ENCODE peak calls at places on chromosomes 3 and 15, in seven cellular contexts. S, E, D, O, Y, Q and L are unnamed samples.

GRCh38 chr3:58568572-58569286 is 8.5 kb downstream of the FAM107A start:
- DNase-seq in S (peak; percentile 83), E (peak; percentile 35), D (peak; percentile 83), O (peak; percentile 56), Y (no peak), Q (peak; percentile 85), L (peak; percentile 95)

GRCh38 chr15:70309035-70309434 is 211.3 kb upstream of the TLE3 start:
- DNase-seq in S (no peak), E (no peak), D (no peak), O (no peak), Y (no peak), Q (no peak), L (no peak)

GRCh38 chr15:94324835-94325767 is 93.7 kb downstream of the MCTP2 start:
- DNase-seq in S (peak; percentile 31), E (no peak), D (no peak), O (no peak), Y (no peak), Q (no peak), L (no peak)

GRCh38 chr15:73794501-73795133 is 41.5 kb upstream of the INSYN1 start:
- DNase-seq in S (no peak), E (no peak), D (no peak), O (no peak), Y (no peak), Q (no peak), L (no peak)

GRCh38 chr15:83364541-83364940 is 80.1 kb upstream of the BNC1 start:
- DNase-seq in S (no peak), E (no peak), D (no peak), O (no peak), Y (no peak), Q (no peak), L (no peak)

GRCh38 chr3:83513677-83514076 is 1445.1 kb upstream of the CADM2 start:
- DNase-seq in S (no peak), E (no peak), D (no peak), O (no peak), Y (no peak), Q (no peak), L (no peak)

GRCh38 chr3:125357032-125357658 is 18.0 kb downstream of the ZNF148 start:
- DNase-seq in S (peak; percentile 33), E (peak; percentile 58), D (peak; percentile 66), O (no peak), Y (no peak), Q (peak; percentile 79), L (no peak)

GRCh38 chr15:77481670-77482069 is 61.0 kb downstream of the HMG20A start:
- DNase-seq in S (no peak), E (no peak), D (peak; percentile 93), O (no peak), Y (no peak), Q (no peak), L (no peak)

GRCh38 chr3:25441234-25441856 is 13.3 kb downstream of the RARB start:
- DNase-seq in S (no peak), E (no peak), D (no peak), O (peak; percentile 72), Y (peak; percentile 8), Q (no peak), L (no peak)

GRCh38 chr3:88882121-88882520 is 225.3 kb upstream of the EPHA3 start:
- DNase-seq in S (no peak), E (no peak), D (no peak), O (no peak), Y (no peak), Q (no peak), L (no peak)

GRCh38 chr3:11600501-11601282 is 43.0 kb downstream of the VGLL4 start:
- DNase-seq in S (peak; percentile 57), E (peak; percentile 84), D (peak; percentile 94), O (no peak), Y (peak; percentile 96), Q (peak; percentile 94), L (no peak)

GRCh38 chr15:98213346-98213979 is 253.0 kb downstream of the ARRDC4 start:
- DNase-seq in S (no peak), E (no peak), D (no peak), O (no peak), Y (no peak), Q (no peak), L (no peak)
- TF ChIP-seq CTCF in S (no peak), E (no peak), D (no peak), O (no peak), Y (no peak), Q (no peak), L (no peak)

GRCh38 chr15:31324739-31325431 is 1.8 kb upstream of the KLF13 start:
- DNase-seq in S (no peak), E (no peak), D (no peak), O (no peak), Y (no peak), Q (no peak), L (no peak)
- H3K4me1 ChIP-seq in S (peaks cover 9% of the 10 kb centered on the region), E (peaks cover 39% of the 10 kb centered on the region), D (peaks cover 8% of the 10 kb centered on the region), O (peaks cover 39% of the 10 kb centered on the region), Y (peaks cover 7% of the 10 kb centered on the region), Q (peaks cover 26% of the 10 kb centered on the region), L (peaks cover 30% of the 10 kb centered on the region)

DNA sequence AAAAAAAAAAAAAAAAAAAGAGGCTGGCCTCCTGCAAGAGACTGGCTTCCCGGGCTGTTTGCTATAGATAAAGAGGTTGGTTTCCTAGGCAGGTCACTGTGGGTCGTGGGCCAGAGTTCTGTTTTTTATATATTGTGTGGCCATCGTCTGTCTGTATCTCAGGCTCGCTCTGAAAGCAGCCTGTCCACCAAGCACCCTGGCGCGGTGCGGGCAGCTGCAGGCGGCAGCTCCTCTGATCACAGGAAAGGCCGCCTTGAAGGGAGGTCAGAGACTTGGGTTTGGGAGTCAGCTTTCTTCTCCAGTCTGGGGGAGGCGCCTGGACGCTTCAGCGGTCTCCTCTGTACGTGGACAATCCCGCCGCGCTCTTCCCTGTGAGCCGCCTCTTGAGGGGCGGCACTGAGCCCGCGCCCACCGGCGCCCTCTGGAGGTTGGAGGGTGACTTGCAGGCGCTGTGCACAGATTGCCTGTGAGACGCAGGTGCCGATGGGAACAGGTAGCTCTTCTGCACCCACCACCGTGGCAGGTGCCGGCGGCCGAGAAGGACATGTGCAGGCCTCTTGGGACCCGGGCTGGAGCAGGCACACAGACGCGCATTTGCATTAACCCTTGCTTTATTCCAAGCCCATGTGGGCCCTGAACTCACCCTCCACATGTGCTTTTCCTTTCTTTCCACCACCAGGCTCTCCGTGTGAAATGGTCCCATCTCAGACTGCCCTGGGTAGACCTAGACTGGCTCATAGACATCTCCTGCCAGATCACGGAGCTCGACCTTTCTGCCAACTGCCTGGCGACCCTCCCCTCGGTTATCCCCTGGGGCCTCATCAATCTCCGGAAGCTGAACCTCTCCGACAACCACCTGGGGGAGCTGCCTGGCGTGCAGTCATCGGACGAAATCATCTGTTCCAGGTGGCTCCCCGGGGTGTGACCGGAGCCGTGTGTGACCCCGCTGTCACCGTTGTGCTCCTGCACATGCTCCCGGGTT is 89.3 kb downstream of the LRRK1 start:
- DNase-seq in S (peak; percentile 91), E (peak; percentile 64), D (peak; percentile 89), O (peak; percentile 88), Y (peak; percentile 67), Q (peak; percentile 88), L (no peak)
- TF ChIP-seq POLR2AphosphoS5 in S (no peak), E (peak; percentile 45), D (peak; percentile 28), O (peak; percentile 59), Y (peak; percentile 65), Q (no peak), L (no peak)

GRCh38 chr3:136311256-136311655 is 61.1 kb downstream of the PCCB start:
- DNase-seq in S (no peak), E (no peak), D (no peak), O (no peak), Y (no peak), Q (no peak), L (peak; percentile 45)

DNA sequence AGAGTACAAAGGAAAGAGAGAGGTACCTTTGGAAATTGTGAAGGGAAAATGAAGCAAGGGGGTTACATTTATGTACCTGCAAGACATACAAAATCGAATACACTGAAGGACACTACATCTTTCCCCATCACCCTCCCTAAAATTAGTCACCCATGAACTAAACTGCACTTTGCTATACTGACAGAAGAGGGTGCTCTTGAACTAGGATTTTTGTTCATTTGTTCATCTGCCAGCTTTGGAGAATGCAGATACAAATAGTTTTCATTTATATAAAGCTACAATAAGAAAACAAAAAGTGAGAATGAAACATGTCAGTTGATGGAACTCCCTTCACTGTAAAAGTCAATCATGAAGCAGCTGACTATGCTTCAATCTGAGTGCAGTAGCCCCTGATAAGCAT is 55.7 kb downstream of the PCCB start:
- DNase-seq in S (no peak), E (no peak), D (peak; percentile 61), O (no peak), Y (peak; percentile 15), Q (no peak), L (no peak)
- TF ChIP-seq CTCF in S (no peak), E (peak; percentile 6), D (peak; percentile 39), O (no peak), Y (no peak), Q (no peak), L (no peak)

GRCh38 chr15:90060797-90061196 is 41.5 kb downstream of the IDH2 start:
- DNase-seq in S (no peak), E (no peak), D (no peak), O (no peak), Y (no peak), Q (no peak), L (no peak)
- H3K4me1 ChIP-seq in S (peaks cover 36% of the 10 kb centered on the region), E (peaks cover 19% of the 10 kb centered on the region), D (peaks cover 28% of the 10 kb centered on the region), O (peaks cover 54% of the 10 kb centered on the region), Y (peaks cover 26% of the 10 kb centered on the region), Q (peaks cover 48% of the 10 kb centered on the region), L (peaks cover 74% of the 10 kb centered on the region)

GRCh38 chr3:65230251-65231140 is 542.7 kb upstream of the ADAMTS9 start:
- DNase-seq in S (no peak), E (no peak), D (no peak), O (no peak), Y (no peak), Q (no peak), L (no peak)
- TF ChIP-seq POLR2AphosphoS5 in S (no peak), E (no peak), D (no peak), O (no peak), Y (no peak), Q (peak; percentile 23), L (no peak)